ENCODE peak calls at places on chromosomes 4 and X, in seven cellular contexts. One of them, this sample, is unnamed.

GRCh38 chrX:38275615-38276014 is 51.7 kb downstream of the RPGR start:
- DNase-seq in heart left ventricle: no peak
- DNase-seq in IMR-90: peak; percentile 93
- DNase-seq in neural progenitor cell: no peak
- DNase-seq in K562: no peak
- DNase-seq in Caco-2: no peak
- DNase-seq in kidney: no peak
- DNase-seq in this sample: no peak

GRCh38 chrX:41389311-41389888 is 55.4 kb downstream of the DDX3X start:
- DNase-seq in heart left ventricle: no peak
- DNase-seq in IMR-90: no peak
- DNase-seq in neural progenitor cell: no peak
- DNase-seq in K562: no peak
- DNase-seq in Caco-2: no peak
- DNase-seq in kidney: no peak
- DNase-seq in this sample: no peak

GRCh38 chr4:185566972-185567749 is 31.9 kb upstream of the PDLIM3 start:
- DNase-seq in heart left ventricle: no peak
- DNase-seq in IMR-90: peak; percentile 90
- DNase-seq in neural progenitor cell: no peak
- DNase-seq in K562: no peak
- DNase-seq in Caco-2: no peak
- DNase-seq in kidney: no peak
- DNase-seq in this sample: no peak

GRCh38 chr4:150668824-150669223 is 86.9 kb downstream of the MAB21L2 start:
- DNase-seq in heart left ventricle: no peak
- DNase-seq in IMR-90: no peak
- DNase-seq in neural progenitor cell: no peak
- DNase-seq in K562: no peak
- DNase-seq in Caco-2: no peak
- DNase-seq in kidney: no peak
- DNase-seq in this sample: no peak

GRCh38 chr4:47287735-47288134 is 175.8 kb downstream of the COMMD8 start:
- DNase-seq in heart left ventricle: no peak
- DNase-seq in IMR-90: peak; percentile 87
- DNase-seq in neural progenitor cell: no peak
- DNase-seq in K562: no peak
- DNase-seq in Caco-2: no peak
- DNase-seq in kidney: no peak
- DNase-seq in this sample: no peak

GRCh38 chrX:19893722-19894121 is 6.3 kb upstream of the SH3KBP1 start:
- DNase-seq in heart left ventricle: no peak
- DNase-seq in IMR-90: peak; percentile 59
- DNase-seq in neural progenitor cell: no peak
- DNase-seq in K562: no peak
- DNase-seq in Caco-2: no peak
- DNase-seq in kidney: no peak
- DNase-seq in this sample: no peak

GRCh38 chr4:125420499-125420898 is 105.7 kb downstream of the FAT4 start:
- DNase-seq in heart left ventricle: no peak
- DNase-seq in IMR-90: no peak
- DNase-seq in neural progenitor cell: no peak
- DNase-seq in K562: no peak
- DNase-seq in Caco-2: no peak
- DNase-seq in kidney: no peak
- DNase-seq in this sample: no peak

GRCh38 chrX:47240619-47241018 is 7.8 kb downstream of the USP11 start:
- DNase-seq in heart left ventricle: no peak
- DNase-seq in IMR-90: no peak
- DNase-seq in neural progenitor cell: no peak
- DNase-seq in K562: no peak
- DNase-seq in Caco-2: no peak
- DNase-seq in kidney: peak; percentile 55
- DNase-seq in this sample: no peak

GRCh38 chrX:95071621-95072020 is 1397.6 kb downstream of the FAM133A start:
- DNase-seq in heart left ventricle: no peak
- DNase-seq in IMR-90: peak; percentile 2
- DNase-seq in neural progenitor cell: no peak
- DNase-seq in K562: no peak
- DNase-seq in Caco-2: no peak
- DNase-seq in kidney: no peak
- DNase-seq in this sample: no peak

DNA sequence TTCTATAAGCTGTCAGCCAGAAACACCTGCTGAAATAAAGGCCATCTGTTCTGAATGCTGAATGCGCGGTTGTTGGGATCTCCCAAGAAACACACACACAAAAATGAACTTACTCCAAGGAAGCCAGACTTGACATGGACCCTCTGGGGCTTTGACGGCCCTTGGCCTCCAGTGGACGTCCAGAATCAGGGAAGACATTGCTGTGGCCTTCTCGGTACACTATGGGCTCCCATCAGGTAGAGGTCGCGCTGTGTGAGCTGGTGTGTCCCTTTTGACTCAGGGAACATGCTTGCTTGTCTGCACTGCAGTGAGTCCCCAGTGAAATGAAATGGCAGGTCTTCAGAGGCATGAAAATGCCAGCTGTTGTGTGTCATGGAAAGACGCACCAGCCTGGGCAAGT is 30.8 kb downstream of the RWDD4 start:
- DNase-seq in heart left ventricle: no peak
- DNase-seq in IMR-90: no peak
- DNase-seq in neural progenitor cell: no peak
- DNase-seq in K562: no peak
- DNase-seq in Caco-2: no peak
- DNase-seq in kidney: no peak
- DNase-seq in this sample: no peak
- H3K4me1 ChIP-seq in heart left ventricle: no peaks in the 10 kb centered on the region
- H3K4me1 ChIP-seq in IMR-90: no peaks in the 10 kb centered on the region
- H3K4me1 ChIP-seq in neural progenitor cell: no peaks in the 10 kb centered on the region
- H3K4me1 ChIP-seq in K562: peaks cover 5% of the 10 kb centered on the region
- H3K4me1 ChIP-seq in Caco-2: no peaks in the 10 kb centered on the region
- H3K4me1 ChIP-seq in kidney: no peaks in the 10 kb centered on the region
- H3K4me1 ChIP-seq in this sample: no peaks in the 10 kb centered on the region

GRCh38 chr4:155615054-155615887 is 51.4 kb upstream of the GUCY1A1 start:
- DNase-seq in heart left ventricle: no peak
- DNase-seq in IMR-90: no peak
- DNase-seq in neural progenitor cell: no peak
- DNase-seq in K562: no peak
- DNase-seq in Caco-2: no peak
- DNase-seq in kidney: no peak
- DNase-seq in this sample: no peak
- H3K4me3 ChIP-seq in heart left ventricle: peak overlapping the region; percentile 7
- H3K4me3 ChIP-seq in IMR-90: no peak overlapping the region
- H3K4me3 ChIP-seq in neural progenitor cell: no peak overlapping the region
- H3K4me3 ChIP-seq in K562: no peak overlapping the region
- H3K4me3 ChIP-seq in Caco-2: no peak overlapping the region
- H3K4me3 ChIP-seq in kidney: no peak overlapping the region
- H3K4me3 ChIP-seq in this sample: no peak overlapping the region

GRCh38 chrX:121671649-121672048 is 624.2 kb downstream of the GLUD2 start:
- DNase-seq in heart left ventricle: no peak
- DNase-seq in IMR-90: no peak
- DNase-seq in neural progenitor cell: no peak
- DNase-seq in K562: no peak
- DNase-seq in Caco-2: no peak
- DNase-seq in kidney: no peak
- DNase-seq in this sample: no peak
- TF ChIP-seq CTCF in heart left ventricle: no peak
- TF ChIP-seq CTCF in IMR-90: no peak
- TF ChIP-seq CTCF in neural progenitor cell: no peak
- TF ChIP-seq CTCF in K562: no peak
- TF ChIP-seq CTCF in Caco-2: no peak
- TF ChIP-seq CTCF in kidney: no peak
- TF ChIP-seq CTCF in this sample: no peak

GRCh38 chr4:74545488-74545887 is 100.6 kb downstream of the AREG start:
- DNase-seq in heart left ventricle: no peak
- DNase-seq in IMR-90: no peak
- DNase-seq in neural progenitor cell: no peak
- DNase-seq in K562: no peak
- DNase-seq in Caco-2: no peak
- DNase-seq in kidney: no peak
- DNase-seq in this sample: peak; percentile 21

GRCh38 chr4:74541611-74542177 is 96.8 kb downstream of the AREG start:
- DNase-seq in heart left ventricle: no peak
- DNase-seq in IMR-90: no peak
- DNase-seq in neural progenitor cell: no peak
- DNase-seq in K562: no peak
- DNase-seq in Caco-2: no peak
- DNase-seq in kidney: no peak
- DNase-seq in this sample: no peak

GRCh38 chr4:74543983-74544382 is 99.0 kb downstream of the AREG start:
- DNase-seq in heart left ventricle: no peak
- DNase-seq in IMR-90: peak; percentile 88
- DNase-seq in neural progenitor cell: no peak
- DNase-seq in K562: no peak
- DNase-seq in Caco-2: no peak
- DNase-seq in kidney: no peak
- DNase-seq in this sample: no peak

GRCh38 chr4:74544655-74545361 is 99.9 kb downstream of the AREG start:
- DNase-seq in heart left ventricle: no peak
- DNase-seq in IMR-90: peak; percentile 33
- DNase-seq in neural progenitor cell: no peak
- DNase-seq in K562: no peak
- DNase-seq in Caco-2: peak; percentile 48
- DNase-seq in kidney: no peak
- DNase-seq in this sample: no peak

GRCh38 chr4:74543247-74543670 is 98.3 kb downstream of the AREG start:
- DNase-seq in heart left ventricle: no peak
- DNase-seq in IMR-90: no peak
- DNase-seq in neural progenitor cell: no peak
- DNase-seq in K562: no peak
- DNase-seq in Caco-2: peak; percentile 53
- DNase-seq in kidney: no peak
- DNase-seq in this sample: no peak
- H3K4me1 ChIP-seq in heart left ventricle: no peaks in the 10 kb centered on the region
- H3K4me1 ChIP-seq in IMR-90: peaks cover 14% of the 10 kb centered on the region
- H3K4me1 ChIP-seq in neural progenitor cell: no peaks in the 10 kb centered on the region
- H3K4me1 ChIP-seq in K562: no peaks in the 10 kb centered on the region
- H3K4me1 ChIP-seq in Caco-2: peaks cover 85% of the 10 kb centered on the region
- H3K4me1 ChIP-seq in kidney: peaks cover 5% of the 10 kb centered on the region
- H3K4me1 ChIP-seq in this sample: peaks cover 13% of the 10 kb centered on the region

GRCh38 chrX:28585767-28586166 is 1.5 kb upstream of the IL1RAPL1 start:
- DNase-seq in heart left ventricle: no peak
- DNase-seq in IMR-90: no peak
- DNase-seq in neural progenitor cell: peak; percentile 19
- DNase-seq in K562: no peak
- DNase-seq in Caco-2: no peak
- DNase-seq in kidney: no peak
- DNase-seq in this sample: no peak

GRCh38 chrX:28584025-28584424 is 3.2 kb upstream of the IL1RAPL1 start:
- DNase-seq in heart left ventricle: no peak
- DNase-seq in IMR-90: no peak
- DNase-seq in neural progenitor cell: no peak
- DNase-seq in K562: no peak
- DNase-seq in Caco-2: no peak
- DNase-seq in kidney: no peak
- DNase-seq in this sample: no peak

GRCh38 chrX:28586291-28586690 is 955 bp upstream of the IL1RAPL1 start:
- DNase-seq in heart left ventricle: no peak
- DNase-seq in IMR-90: peak; percentile 45
- DNase-seq in neural progenitor cell: peak; percentile 71
- DNase-seq in K562: no peak
- DNase-seq in Caco-2: no peak
- DNase-seq in kidney: no peak
- DNase-seq in this sample: no peak

GRCh38 chrX:28589048-28589447 is 1.8 kb downstream of the IL1RAPL1 start:
- DNase-seq in heart left ventricle: no peak
- DNase-seq in IMR-90: no peak
- DNase-seq in neural progenitor cell: no peak
- DNase-seq in K562: no peak
- DNase-seq in Caco-2: no peak
- DNase-seq in kidney: no peak
- DNase-seq in this sample: no peak

GRCh38 chrX:28586891-28587635 is at the start of gene IL1RAPL1:
- DNase-seq in heart left ventricle: no peak
- DNase-seq in IMR-90: peak; percentile 81
- DNase-seq in neural progenitor cell: peak; percentile 42
- DNase-seq in K562: no peak
- DNase-seq in Caco-2: no peak
- DNase-seq in kidney: no peak
- DNase-seq in this sample: no peak
- H3K4me3 ChIP-seq in heart left ventricle: peak within 1 kb of the TSS; percentile 46
- H3K4me3 ChIP-seq in IMR-90: peak within 1 kb of the TSS; percentile 63
- H3K4me3 ChIP-seq in neural progenitor cell: peak within 1 kb of the TSS; percentile 81
- H3K4me3 ChIP-seq in K562: no peak within 1 kb of the TSS
- H3K4me3 ChIP-seq in Caco-2: no peak within 1 kb of the TSS
- H3K4me3 ChIP-seq in kidney: peak within 1 kb of the TSS; percentile 12
- H3K4me3 ChIP-seq in this sample: no peak within 1 kb of the TSS

GRCh38 chr4:165288226-165288625 is 39.2 kb upstream of the MSMO1 start:
- DNase-seq in heart left ventricle: no peak
- DNase-seq in IMR-90: no peak
- DNase-seq in neural progenitor cell: no peak
- DNase-seq in K562: no peak
- DNase-seq in Caco-2: no peak
- DNase-seq in kidney: no peak
- DNase-seq in this sample: no peak

GRCh38 chr4:165293061-165293460 is 34.4 kb upstream of the MSMO1 start:
- DNase-seq in heart left ventricle: no peak
- DNase-seq in IMR-90: no peak
- DNase-seq in neural progenitor cell: no peak
- DNase-seq in K562: no peak
- DNase-seq in Caco-2: no peak
- DNase-seq in kidney: no peak
- DNase-seq in this sample: no peak

GRCh38 chr4:165293927-165294649 is 33.4 kb upstream of the MSMO1 start:
- DNase-seq in heart left ventricle: no peak
- DNase-seq in IMR-90: no peak
- DNase-seq in neural progenitor cell: no peak
- DNase-seq in K562: no peak
- DNase-seq in Caco-2: no peak
- DNase-seq in kidney: no peak
- DNase-seq in this sample: no peak

GRCh38 chr4:165289429-165289785 is 38.1 kb upstream of the MSMO1 start:
- DNase-seq in heart left ventricle: no peak
- DNase-seq in IMR-90: no peak
- DNase-seq in neural progenitor cell: no peak
- DNase-seq in K562: no peak
- DNase-seq in Caco-2: no peak
- DNase-seq in kidney: no peak
- DNase-seq in this sample: no peak

GRCh38 chr4:165288639-165289428 is 38.6 kb upstream of the MSMO1 start:
- DNase-seq in heart left ventricle: no peak
- DNase-seq in IMR-90: peak; percentile 75
- DNase-seq in neural progenitor cell: no peak
- DNase-seq in K562: no peak
- DNase-seq in Caco-2: no peak
- DNase-seq in kidney: no peak
- DNase-seq in this sample: no peak
- TF ChIP-seq CTCF in heart left ventricle: no peak
- TF ChIP-seq CTCF in IMR-90: no peak
- TF ChIP-seq CTCF in neural progenitor cell: no peak
- TF ChIP-seq CTCF in K562: no peak
- TF ChIP-seq CTCF in Caco-2: no peak
- TF ChIP-seq CTCF in kidney: no peak
- TF ChIP-seq CTCF in this sample: no peak